ENCODE peak calls at places on chromosomes 6 and 20, in eight cellular contexts. One of them, this sample, is unnamed.

GRCh38 chr20:2276015-2276414 is 19.8 kb upstream of the TGM3 start:
- DNase-seq in transverse colon: no peak
- DNase-seq in prostate gland: no peak
- DNase-seq in adrenal gland: no peak
- DNase-seq in esophagus squamous epithelium: no peak
- DNase-seq in uterus: no peak
- DNase-seq in HCT116: no peak
- DNase-seq in body of pancreas: no peak
- DNase-seq in this sample: no peak

GRCh38 chr20:45322952-45323383 is 14.9 kb upstream of the MATN4 start:
- DNase-seq in adrenal gland: peak
- DNase-seq in transverse colon: peak
- DNase-seq in HCT116: peak
- DNase-seq in prostate gland: peak
- DNase-seq in uterus: no peak
- DNase-seq in body of pancreas: peak
- DNase-seq in esophagus squamous epithelium: no peak
- DNase-seq in this sample: peak

GRCh38 chr6:131281471-131282270 is 146.4 kb downstream of the AKAP7 start:
- DNase-seq in prostate gland: no peak
- DNase-seq in body of pancreas: no peak
- DNase-seq in adrenal gland: peak
- DNase-seq in transverse colon: peak
- DNase-seq in uterus: no peak
- DNase-seq in esophagus squamous epithelium: no peak
- DNase-seq in HCT116: no peak
- DNase-seq in this sample: peak

GRCh38 chr6:122130026-122130348 is 269.5 kb upstream of the HSF2 start:
- DNase-seq in adrenal gland: no peak
- DNase-seq in HCT116: no peak
- DNase-seq in transverse colon: no peak
- DNase-seq in prostate gland: no peak
- DNase-seq in esophagus squamous epithelium: no peak
- DNase-seq in uterus: no peak
- DNase-seq in body of pancreas: no peak
- DNase-seq in this sample: no peak

GRCh38 chr6:34552620-34553019 is 3.5 kb downstream of the SPDEF start:
- DNase-seq in transverse colon: no peak
- DNase-seq in body of pancreas: no peak
- DNase-seq in prostate gland: no peak
- DNase-seq in HCT116: no peak
- DNase-seq in esophagus squamous epithelium: no peak
- DNase-seq in adrenal gland: no peak
- DNase-seq in uterus: no peak
- DNase-seq in this sample: no peak

GRCh38 chr6:75775219-75775618 is 26.2 kb downstream of the MYO6 start:
- DNase-seq in prostate gland: no peak
- DNase-seq in uterus: no peak
- DNase-seq in body of pancreas: no peak
- DNase-seq in HCT116: no peak
- DNase-seq in esophagus squamous epithelium: no peak
- DNase-seq in transverse colon: no peak
- DNase-seq in adrenal gland: no peak
- DNase-seq in this sample: no peak

GRCh38 chr20:59082981-59083380 is 40.4 kb upstream of the PRELID3B start:
- DNase-seq in HCT116: no peak
- DNase-seq in transverse colon: no peak
- DNase-seq in uterus: no peak
- DNase-seq in body of pancreas: no peak
- DNase-seq in adrenal gland: no peak
- DNase-seq in esophagus squamous epithelium: no peak
- DNase-seq in prostate gland: no peak
- DNase-seq in this sample: peak

GRCh38 chr6:293185-294174 is 1.2 kb downstream of the DUSP22 start:
- DNase-seq in body of pancreas: peak
- DNase-seq in esophagus squamous epithelium: no peak
- DNase-seq in prostate gland: no peak
- DNase-seq in HCT116: no peak
- DNase-seq in adrenal gland: no peak
- DNase-seq in transverse colon: peak
- DNase-seq in uterus: peak
- DNase-seq in this sample: peak

GRCh38 chr6:32092760-32093497 is 16.2 kb downstream of the TNXB start:
- DNase-seq in prostate gland: no peak
- DNase-seq in esophagus squamous epithelium: no peak
- DNase-seq in adrenal gland: no peak
- DNase-seq in HCT116: no peak
- DNase-seq in body of pancreas: no peak
- DNase-seq in transverse colon: no peak
- DNase-seq in uterus: peak
- DNase-seq in this sample: peak

GRCh38 chr6:116400376-116400775 is 29.6 kb downstream of the DSE start:
- DNase-seq in transverse colon: no peak
- DNase-seq in HCT116: no peak
- DNase-seq in uterus: no peak
- DNase-seq in body of pancreas: no peak
- DNase-seq in esophagus squamous epithelium: no peak
- DNase-seq in adrenal gland: no peak
- DNase-seq in prostate gland: no peak
- DNase-seq in this sample: no peak

GRCh38 chr6:116543149-116543548 is 2.3 kb downstream of the TRAPPC3L start:
- DNase-seq in HCT116: no peak
- DNase-seq in body of pancreas: no peak
- DNase-seq in esophagus squamous epithelium: no peak
- DNase-seq in adrenal gland: no peak
- DNase-seq in prostate gland: no peak
- DNase-seq in uterus: no peak
- DNase-seq in transverse colon: no peak
- DNase-seq in this sample: no peak

GRCh38 chr6:144675231-144675861 is 390.2 kb downstream of the UTRN start:
- DNase-seq in uterus: no peak
- DNase-seq in esophagus squamous epithelium: no peak
- DNase-seq in adrenal gland: no peak
- DNase-seq in prostate gland: no peak
- DNase-seq in body of pancreas: peak
- DNase-seq in HCT116: no peak
- DNase-seq in transverse colon: peak
- DNase-seq in this sample: no peak

DNA sequence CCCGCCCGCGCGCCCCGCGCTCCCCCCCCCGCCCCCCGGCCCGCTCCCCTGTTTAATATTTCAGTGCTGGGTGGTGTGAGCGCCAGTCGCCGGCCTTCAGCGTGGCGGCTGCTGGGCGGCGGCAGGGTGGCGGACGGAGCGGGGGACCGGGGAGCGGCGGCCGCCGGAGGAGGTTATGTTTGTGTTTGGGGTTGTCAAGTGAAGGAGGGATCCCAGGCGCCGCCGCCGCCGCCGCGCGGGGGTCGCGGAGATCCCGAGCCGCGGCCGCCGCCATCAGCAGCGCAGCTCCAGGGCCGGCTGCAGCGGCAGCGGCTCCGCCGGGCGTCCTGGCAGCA is at the start of gene HIVEP1:
- DNase-seq in uterus: peak
- DNase-seq in HCT116: no peak
- DNase-seq in prostate gland: peak
- DNase-seq in body of pancreas: no peak
- DNase-seq in esophagus squamous epithelium: no peak
- DNase-seq in transverse colon: no peak
- DNase-seq in adrenal gland: peak
- DNase-seq in this sample: peak
- TF ChIP-seq POLR2A in uterus: no peak
- TF ChIP-seq POLR2A in HCT116: no peak
- TF ChIP-seq POLR2A in prostate gland: no peak
- TF ChIP-seq POLR2A in body of pancreas: peak
- TF ChIP-seq POLR2A in esophagus squamous epithelium: no peak
- TF ChIP-seq POLR2A in transverse colon: no peak
- TF ChIP-seq POLR2A in adrenal gland: peak
- TF ChIP-seq POLR2A in this sample: peak

GRCh38 chr20:53751394-53752368 is 158.0 kb upstream of the ZNF217 start:
- DNase-seq in transverse colon: peak
- DNase-seq in body of pancreas: no peak
- DNase-seq in adrenal gland: no peak
- DNase-seq in HCT116: no peak
- DNase-seq in uterus: no peak
- DNase-seq in prostate gland: no peak
- DNase-seq in esophagus squamous epithelium: no peak
- DNase-seq in this sample: peak

GRCh38 chr20:53752583-53752970 is 158.9 kb upstream of the ZNF217 start:
- DNase-seq in HCT116: no peak
- DNase-seq in body of pancreas: no peak
- DNase-seq in esophagus squamous epithelium: no peak
- DNase-seq in uterus: no peak
- DNase-seq in transverse colon: no peak
- DNase-seq in prostate gland: no peak
- DNase-seq in adrenal gland: no peak
- DNase-seq in this sample: no peak

GRCh38 chr20:53753880-53754459 is 160.3 kb upstream of the ZNF217 start:
- DNase-seq in adrenal gland: no peak
- DNase-seq in uterus: no peak
- DNase-seq in body of pancreas: no peak
- DNase-seq in prostate gland: no peak
- DNase-seq in transverse colon: no peak
- DNase-seq in HCT116: no peak
- DNase-seq in esophagus squamous epithelium: no peak
- DNase-seq in this sample: no peak

GRCh38 chr20:53750827-53751393 is 157.3 kb upstream of the ZNF217 start:
- DNase-seq in prostate gland: peak
- DNase-seq in transverse colon: peak
- DNase-seq in uterus: peak
- DNase-seq in esophagus squamous epithelium: no peak
- DNase-seq in body of pancreas: no peak
- DNase-seq in HCT116: no peak
- DNase-seq in adrenal gland: no peak
- DNase-seq in this sample: peak

DNA sequence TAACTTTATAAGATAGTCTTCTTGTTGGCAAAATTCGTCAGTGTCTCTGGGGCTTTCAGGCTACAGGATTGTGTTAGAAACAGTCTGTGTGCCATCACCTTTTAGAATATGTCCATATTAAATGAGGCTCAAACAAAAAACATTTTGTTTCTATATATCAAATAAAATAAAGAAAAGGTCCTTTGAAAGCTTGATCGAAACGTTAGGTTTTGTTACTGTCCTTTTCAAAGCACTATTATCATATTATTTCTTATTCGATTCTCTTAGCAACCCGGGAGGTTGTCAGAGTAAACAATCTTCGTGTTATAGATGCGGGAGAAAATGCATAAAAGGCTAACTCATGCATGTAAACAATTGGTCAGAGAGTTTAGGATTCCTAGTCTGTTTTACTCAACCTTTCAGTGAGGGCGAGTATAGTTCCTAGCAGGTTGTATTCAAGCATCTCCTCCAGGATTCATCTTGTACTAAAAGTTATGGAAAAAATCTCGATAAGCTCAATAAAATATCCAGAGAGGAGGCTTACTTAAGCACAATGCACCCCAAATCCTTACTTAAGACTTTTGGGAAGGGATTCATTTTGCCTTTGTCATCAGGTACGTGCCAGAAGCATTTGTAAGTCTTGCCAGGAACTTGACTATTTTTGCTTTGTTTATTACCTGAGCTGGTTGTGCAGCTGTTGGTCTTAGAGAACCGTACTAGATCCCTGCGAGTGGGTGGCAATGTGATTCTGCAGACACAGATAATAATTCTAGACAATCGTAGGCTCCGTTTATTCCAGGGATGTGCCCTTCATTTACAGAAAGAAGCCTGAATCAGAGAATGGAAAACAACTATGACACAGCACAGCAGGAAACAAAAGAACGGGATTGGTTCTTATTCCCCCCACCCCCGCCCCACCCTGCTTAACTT is 159.6 kb upstream of the ZNF217 start:
- DNase-seq in adrenal gland: no peak
- DNase-seq in transverse colon: no peak
- DNase-seq in body of pancreas: no peak
- DNase-seq in prostate gland: no peak
- DNase-seq in HCT116: no peak
- DNase-seq in esophagus squamous epithelium: no peak
- DNase-seq in uterus: no peak
- DNase-seq in this sample: no peak
- TF ChIP-seq POLR2A in adrenal gland: no peak
- TF ChIP-seq POLR2A in transverse colon: no peak
- TF ChIP-seq POLR2A in body of pancreas: no peak
- TF ChIP-seq POLR2A in prostate gland: no peak
- TF ChIP-seq POLR2A in HCT116: no peak
- TF ChIP-seq POLR2A in esophagus squamous epithelium: no peak
- TF ChIP-seq POLR2A in uterus: no peak
- TF ChIP-seq POLR2A in this sample: no peak

GRCh38 chr6:170235726-170236125 is 55.2 kb downstream of the DLL1 start:
- DNase-seq in uterus: peak
- DNase-seq in body of pancreas: no peak
- DNase-seq in adrenal gland: no peak
- DNase-seq in prostate gland: no peak
- DNase-seq in esophagus squamous epithelium: no peak
- DNase-seq in HCT116: no peak
- DNase-seq in transverse colon: no peak
- DNase-seq in this sample: no peak

GRCh38 chr6:170231496-170232185 is 59.2 kb downstream of the DLL1 start:
- DNase-seq in prostate gland: no peak
- DNase-seq in transverse colon: no peak
- DNase-seq in uterus: no peak
- DNase-seq in HCT116: no peak
- DNase-seq in body of pancreas: no peak
- DNase-seq in adrenal gland: no peak
- DNase-seq in esophagus squamous epithelium: no peak
- DNase-seq in this sample: no peak

GRCh38 chr6:170232186-170233002 is 58.5 kb downstream of the DLL1 start:
- DNase-seq in prostate gland: no peak
- DNase-seq in body of pancreas: no peak
- DNase-seq in transverse colon: no peak
- DNase-seq in uterus: no peak
- DNase-seq in adrenal gland: no peak
- DNase-seq in HCT116: no peak
- DNase-seq in esophagus squamous epithelium: no peak
- DNase-seq in this sample: no peak

GRCh38 chr6:170234419-170234818 is 56.5 kb downstream of the DLL1 start:
- DNase-seq in adrenal gland: no peak
- DNase-seq in HCT116: no peak
- DNase-seq in uterus: no peak
- DNase-seq in body of pancreas: no peak
- DNase-seq in esophagus squamous epithelium: no peak
- DNase-seq in prostate gland: no peak
- DNase-seq in transverse colon: no peak
- DNase-seq in this sample: no peak

GRCh38 chr6:170233304-170234205 is 57.3 kb downstream of the DLL1 start:
- DNase-seq in adrenal gland: no peak
- DNase-seq in body of pancreas: no peak
- DNase-seq in uterus: no peak
- DNase-seq in HCT116: no peak
- DNase-seq in esophagus squamous epithelium: no peak
- DNase-seq in prostate gland: no peak
- DNase-seq in transverse colon: no peak
- DNase-seq in this sample: no peak
- TF ChIP-seq POLR2A in adrenal gland: no peak
- TF ChIP-seq POLR2A in body of pancreas: no peak
- TF ChIP-seq POLR2A in uterus: no peak
- TF ChIP-seq POLR2A in HCT116: no peak
- TF ChIP-seq POLR2A in esophagus squamous epithelium: no peak
- TF ChIP-seq POLR2A in prostate gland: no peak
- TF ChIP-seq POLR2A in transverse colon: no peak
- TF ChIP-seq POLR2A in this sample: no peak

GRCh38 chr6:30873137-30873640 is 11.1 kb upstream of the DDR1 start:
- DNase-seq in adrenal gland: no peak
- DNase-seq in transverse colon: no peak
- DNase-seq in HCT116: no peak
- DNase-seq in uterus: no peak
- DNase-seq in body of pancreas: no peak
- DNase-seq in prostate gland: no peak
- DNase-seq in esophagus squamous epithelium: no peak
- DNase-seq in this sample: no peak
- TF ChIP-seq POLR2A in adrenal gland: no peak
- TF ChIP-seq POLR2A in transverse colon: no peak
- TF ChIP-seq POLR2A in HCT116: no peak
- TF ChIP-seq POLR2A in uterus: no peak
- TF ChIP-seq POLR2A in body of pancreas: no peak
- TF ChIP-seq POLR2A in prostate gland: no peak
- TF ChIP-seq POLR2A in esophagus squamous epithelium: no peak
- TF ChIP-seq POLR2A in this sample: no peak

This sample was measured in thyroid gland.